ENCODE peak calls at places on chromosomes 1 and 21, in five cellular contexts. I, B, N, L and H are unnamed samples.

GRCh38 chr1:209485167-209485566 is 98.3 kb upstream of the CAMK1G start:
- DNase-seq in I (no peak), B (no peak), N (no peak), L (no peak), H (peak)

GRCh38 chr1:114750780-114751179 is 7.0 kb downstream of the CSDE1 start:
- DNase-seq in I (no peak), B (no peak), N (no peak), L (no peak), H (no peak)

GRCh38 chr1:91511386-91511785 is 10.7 kb downstream of the CDC7 start:
- DNase-seq in I (no peak), B (no peak), N (peak), L (peak), H (peak)

GRCh38 chr1:207248544-207249206 is 72.8 kb upstream of the CD55 start:
- DNase-seq in I (no peak), B (no peak), N (no peak), L (no peak), H (no peak)

GRCh38 chr1:181061891-181062777 is 26.4 kb upstream of the IER5 start:
- DNase-seq in I (no peak), B (no peak), N (no peak), L (peak), H (no peak)

GRCh38 chr1:223872308-223872878 is 26.6 kb upstream of the TP53BP2 start:
- DNase-seq in I (no peak), B (no peak), N (no peak), L (no peak), H (no peak)

GRCh38 chr1:15409400-15410222 is at the start of gene EFHD2:
- DNase-seq in I (no peak), B (peak), N (peak), L (peak), H (peak)

GRCh38 chr21:38956791-38957571 is 151.3 kb downstream of the ETS2 start:
- DNase-seq in I (no peak), B (no peak), N (no peak), L (no peak), H (no peak)

GRCh38 chr21:44085491-44086321 is 21.5 kb upstream of the PWP2 start:
- DNase-seq in I (peak), B (no peak), N (no peak), L (no peak), H (no peak)

GRCh38 chr1:41360074-41361027 is 883 bp upstream of the FOXO6 start:
- DNase-seq in I (no peak), B (no peak), N (no peak), L (no peak), H (no peak)

GRCh38 chr1:3978928-3979325 is 78.9 kb upstream of the C1orf174 start:
- DNase-seq in I (no peak), B (no peak), N (no peak), L (no peak), H (no peak)

GRCh38 chr1:234586304-234586703 is 23.7 kb downstream of the IRF2BP2 start:
- DNase-seq in I (no peak), B (no peak), N (no peak), L (no peak), H (no peak)

GRCh38 chr1:116075577-116075976 is 35.6 kb upstream of the MAB21L3 start:
- DNase-seq in I (no peak), B (no peak), N (no peak), L (no peak), H (no peak)

GRCh38 chr1:159664247-159664646 is 50.1 kb downstream of the CRP start:
- DNase-seq in I (no peak), B (no peak), N (no peak), L (no peak), H (no peak)

GRCh38 chr21:46081022-46081861 is 16.7 kb upstream of the COL6A2 start:
- DNase-seq in I (no peak), B (no peak), N (no peak), L (no peak), H (peak)

GRCh38 chr1:27624467-27625233 is 10.3 kb downstream of the FGR start:
- DNase-seq in I (no peak), B (no peak), N (no peak), L (peak), H (no peak)

GRCh38 chr1:201505505-201505893 is 1.4 kb downstream of the CSRP1 start:
- DNase-seq in I (no peak), B (no peak), N (no peak), L (no peak), H (peak)

GRCh38 chr1:19892628-19893168 is 10.5 kb downstream of the OTUD3 start:
- DNase-seq in I (no peak), B (no peak), N (no peak), L (no peak), H (no peak)

GRCh38 chr1:30639881-30640452 is 83.4 kb downstream of the MATN1 start:
- DNase-seq in I (no peak), B (no peak), N (no peak), L (no peak), H (no peak)

GRCh38 chr1:234775477-234776246 is 165.7 kb upstream of the IRF2BP2 start:
- DNase-seq in I (no peak), B (no peak), N (no peak), L (no peak), H (no peak)

GRCh38 chr1:228148971-228149340 is 774 bp upstream of the GJC2 start:
- DNase-seq in I (no peak), B (no peak), N (no peak), L (no peak), H (no peak)

GRCh38 chr1:15400627-15401026 is 9.1 kb upstream of the EFHD2 start:
- DNase-seq in I (no peak), B (no peak), N (no peak), L (no peak), H (no peak)

GRCh38 chr1:154334647-154335350 is 9.5 kb downstream of the ATP8B2 start:
- DNase-seq in I (peak), B (peak), N (peak), L (peak), H (peak)

GRCh38 chr1:7752512-7753417 is 18.3 kb upstream of the VAMP3 start:
- DNase-seq in I (peak), B (no peak), N (peak), L (peak), H (peak)

GRCh38 chr1:237071641-237072420 is 29.8 kb downstream of the RYR2 start:
- DNase-seq in I (no peak), B (no peak), N (no peak), L (no peak), H (no peak)

GRCh38 chr1:203325004-203325417 is 19.7 kb downstream of the BTG2 start:
- DNase-seq in I (no peak), B (no peak), N (no peak), L (peak), H (peak)

GRCh38 chr1:31111290-31111951 is 45.9 kb upstream of the PUM1 start:
- DNase-seq in I (no peak), B (no peak), N (no peak), L (no peak), H (peak)